ENCODE peak calls at places on chromosomes 2 and 18, in nine cellular contexts. U is dorsolateral prefrontal cortex, J is brain microvascular endothelial cell, N is tibial artery, D is adrenal gland, R is heart left ventricle, V is SJSA1, G is left ventricle myocardium inferior, E is IMR-90. Y is an unnamed sample.

GRCh38 chr2:36369163-36369562 is 13.6 kb downstream of the CRIM1 start:
- DNase-seq in D (no peak), J (no peak), U (no peak), V (peak; percentile 5), N (no peak), G (no peak), R (no peak), E (no peak), Y (no peak)

GRCh38 chr18:65081786-65082185 is 669.0 kb upstream of the CDH7 start:
- DNase-seq in N (no peak), G (no peak), R (no peak), V (no peak), D (no peak), J (no peak), U (no peak), E (no peak), Y (no peak)

GRCh38 chr18:78431606-78432005 is 548.0 kb upstream of the SALL3 start:
- DNase-seq in G (no peak), R (no peak), U (no peak), V (no peak), E (no peak), D (no peak), J (no peak), N (no peak), Y (no peak)

GRCh38 chr18:77173274-77174030 is 40.9 kb upstream of the MBP start:
- DNase-seq in V (no peak), D (no peak), U (no peak), J (no peak), G (no peak), R (no peak), N (no peak), E (no peak), Y (no peak)

GRCh38 chr18:11089931-11090715 is 59.2 kb downstream of the PIEZO2 start:
- DNase-seq in E (no peak), U (no peak), N (no peak), V (no peak), J (no peak), R (no peak), D (no peak), G (no peak), Y (no peak)

GRCh38 chr18:78727057-78727739 is 252.4 kb upstream of the SALL3 start:
- DNase-seq in E (no peak), N (peak; percentile 35), U (peak; percentile 14), G (no peak), J (no peak), R (no peak), V (no peak), D (no peak), Y (no peak)

GRCh38 chr18:4454548-4455112 is 477 bp downstream of the DLGAP1 start:
- DNase-seq in J (no peak), N (no peak), G (no peak), D (no peak), R (peak; percentile 51), U (no peak), E (no peak), V (no peak), Y (no peak)

GRCh38 chr2:165844216-165844615 is 50.2 kb upstream of the GALNT3 start:
- DNase-seq in J (no peak), R (no peak), D (no peak), V (no peak), N (no peak), G (no peak), U (no peak), E (no peak), Y (no peak)

GRCh38 chr2:117794668-117795067 is 19.8 kb upstream of the DDX18 start:
- DNase-seq in E (peak; percentile 27), U (no peak), D (peak; percentile 9), J (no peak), V (no peak), G (no peak), R (no peak), N (no peak), Y (no peak)

GRCh38 chr2:197294260-197294659 is 16.3 kb downstream of the ANKRD44 start:
- DNase-seq in V (no peak), U (no peak), R (no peak), D (no peak), G (no peak), J (no peak), E (no peak), N (no peak), Y (no peak)

GRCh38 chr2:3442185-3442584 is 62.7 kb downstream of the TRAPPC12 start:
- DNase-seq in J (no peak), N (no peak), D (no peak), E (peak; percentile 72), G (no peak), U (no peak), V (no peak), R (no peak), Y (no peak)

DNA sequence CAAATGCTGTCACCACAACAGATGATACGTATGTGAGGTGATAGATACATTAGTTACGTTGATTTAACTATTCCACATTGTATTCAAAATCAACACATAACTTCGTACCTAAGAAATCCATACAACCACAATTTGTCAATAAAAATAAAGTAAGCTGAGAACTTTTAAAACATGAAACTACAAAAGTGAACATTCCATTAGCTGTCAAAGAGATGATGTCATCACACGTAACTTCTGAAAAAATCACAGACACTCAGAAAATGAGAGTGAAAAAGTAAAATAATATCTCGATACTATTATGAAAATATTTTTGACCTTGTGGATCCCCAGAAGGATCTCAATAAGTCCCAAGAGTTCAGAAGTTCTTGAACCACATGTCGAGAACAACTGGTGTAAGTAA is 161.6 kb upstream of the GALNT13 start:
- DNase-seq in N (no peak), D (no peak), E (no peak), U (no peak), J (no peak), R (no peak), V (no peak), G (no peak), Y (no peak)
- H3K27ac ChIP-seq in N (no peak overlapping the region), D (no peak overlapping the region), E (no peak overlapping the region), U (no peak overlapping the region), J (no peak overlapping the region), R (no peak overlapping the region), V (no peak overlapping the region), G (no peak overlapping the region), Y (no peak overlapping the region)

DNA sequence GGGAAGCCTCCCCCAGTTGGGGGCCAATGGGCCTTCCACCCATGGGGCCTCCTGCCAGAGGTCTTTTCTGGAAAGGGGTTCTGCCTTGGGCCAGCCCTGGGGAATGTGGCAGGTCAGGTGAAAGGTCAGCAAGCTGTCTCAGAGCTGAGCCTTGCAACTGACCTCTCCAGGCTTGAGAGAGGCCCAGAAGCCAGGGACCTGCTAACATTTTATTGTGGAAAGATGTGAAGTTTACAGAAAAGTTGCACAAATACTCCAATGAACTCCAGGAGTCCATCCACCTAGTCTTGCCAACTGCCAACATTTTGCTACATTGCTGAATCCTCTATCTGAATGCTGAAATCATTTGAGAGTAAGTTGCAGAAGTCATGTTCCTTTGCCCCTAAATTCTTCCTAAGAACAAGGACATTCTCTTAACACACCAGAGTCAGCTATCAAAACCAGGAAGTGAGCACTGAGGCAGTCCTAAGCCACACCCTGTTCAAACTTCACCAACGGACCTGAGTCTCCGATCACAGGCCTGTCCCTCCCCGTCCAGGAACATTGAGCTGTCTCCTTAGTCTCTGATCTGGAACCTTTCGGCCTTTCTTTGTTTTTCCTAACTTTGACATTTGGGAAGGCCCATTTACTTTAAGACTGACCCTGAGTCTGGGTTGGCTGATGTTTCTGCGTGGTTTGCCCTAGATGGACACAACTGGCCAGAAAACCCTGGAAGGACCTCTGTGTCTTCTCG is 4.0 kb downstream of the SNORC start:
- DNase-seq in D (no peak), U (no peak), G (no peak), J (no peak), N (no peak), R (no peak), E (no peak), V (no peak), Y (no peak)
- H3K27ac ChIP-seq in D (no peak overlapping the region), U (peak overlapping the region; percentile 99), G (no peak overlapping the region), J (no peak overlapping the region), N (no peak overlapping the region), R (no peak overlapping the region), E (no peak overlapping the region), V (no peak overlapping the region), Y (no peak overlapping the region)

DNA sequence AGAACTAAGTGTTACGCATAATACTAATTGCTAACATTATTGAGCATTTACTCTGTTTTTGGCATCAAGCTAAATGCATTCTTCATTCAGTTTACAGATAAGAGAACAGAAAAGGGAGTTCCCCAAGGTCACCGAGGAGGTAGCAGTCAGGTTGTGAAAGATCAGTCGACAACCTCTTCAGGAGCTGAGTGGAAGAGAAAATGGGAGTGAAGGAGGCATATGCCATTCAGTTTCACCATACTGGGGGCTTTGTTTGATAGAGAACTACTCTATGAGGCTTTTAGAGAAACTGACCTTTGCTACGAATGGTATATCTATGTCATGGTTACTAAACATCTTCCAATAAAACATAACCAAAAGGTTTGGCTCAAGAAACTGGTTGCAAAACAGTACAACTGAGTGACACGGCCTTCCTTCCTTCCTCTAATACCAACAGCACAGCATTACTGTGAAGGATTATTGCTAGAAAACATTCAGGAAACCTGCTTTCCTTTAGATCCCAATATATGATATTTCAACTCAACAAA is 112.1 kb downstream of the RBMS1 start:
- DNase-seq in V (no peak), G (no peak), R (no peak), E (peak; percentile 52), D (peak; percentile 63), U (no peak), J (no peak), N (no peak), Y (no peak)
- H3K27ac ChIP-seq in V (no peak overlapping the region), G (peak overlapping the region; percentile 87), R (peak overlapping the region; percentile 92), E (peak overlapping the region; percentile 80), D (peak overlapping the region; percentile 25), U (peak overlapping the region; percentile 33), J (peak overlapping the region; percentile 37), N (no peak overlapping the region), Y (peak overlapping the region; percentile 3)

GRCh38 chr2:157853211-157853610 is 22.9 kb downstream of the ACVR1 start:
- DNase-seq in N (no peak), G (no peak), U (no peak), D (no peak), E (no peak), J (no peak), V (no peak), R (no peak), Y (no peak)

GRCh38 chr2:157853820-157854219 is 22.3 kb downstream of the ACVR1 start:
- DNase-seq in D (no peak), N (no peak), G (no peak), U (no peak), V (no peak), E (no peak), J (no peak), R (no peak), Y (no peak)

GRCh38 chr2:157856157-157856455 is 20.0 kb downstream of the ACVR1 start:
- DNase-seq in E (no peak), G (no peak), J (no peak), N (no peak), D (no peak), V (no peak), R (no peak), U (no peak), Y (no peak)

GRCh38 chr2:157858846-157859245 is 17.3 kb downstream of the ACVR1 start:
- DNase-seq in U (no peak), D (no peak), G (no peak), N (no peak), E (no peak), J (no peak), V (no peak), R (no peak), Y (no peak)

DNA sequence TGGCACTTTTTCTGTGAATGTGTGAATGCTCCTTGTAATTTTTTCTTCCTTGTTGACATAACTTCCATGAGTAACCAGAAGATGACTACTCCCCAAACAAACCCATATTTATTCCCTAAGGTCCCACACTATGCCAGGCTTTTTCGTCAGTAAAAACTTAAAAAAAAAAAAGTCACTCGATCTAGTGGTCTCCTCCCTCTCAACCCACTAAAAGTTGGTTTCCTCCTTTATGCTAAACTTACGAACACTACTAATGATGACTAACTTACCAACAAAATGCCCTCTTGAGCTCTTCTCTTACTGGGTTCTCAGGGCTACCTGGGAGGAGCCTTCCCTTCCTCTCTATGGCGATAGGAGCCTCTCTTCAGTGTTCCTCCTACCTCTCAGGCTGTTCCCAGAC is 18.2 kb downstream of the ACVR1 start:
- DNase-seq in D (no peak), R (no peak), G (no peak), V (peak; percentile 29), J (no peak), U (no peak), N (no peak), E (peak; percentile 18), Y (no peak)
- H3K27ac ChIP-seq in D (no peak overlapping the region), R (no peak overlapping the region), G (no peak overlapping the region), V (peak overlapping the region; percentile 31), J (peak overlapping the region; percentile 56), U (no peak overlapping the region), N (no peak overlapping the region), E (no peak overlapping the region), Y (no peak overlapping the region)

Y was measured in thoracic aorta.